ENCODE peak calls at places on chromosomes 12 and 14, in nine cellular contexts. J is OCI-LY7, E is mucosa of descending colon, U is pancreas, N is ovary, Y is adipocyte, O is ascending aorta, F is Karpas-422, W is uterus. D is an unnamed sample.

GRCh38 chr12:63897931-63898330 is 53.4 kb downstream of the SRGAP1 start:
- DNase-seq in J (no peak), E (no peak), U (no peak), N (no peak), Y (no peak), O (no peak), F (no peak), W (no peak), D (no peak)

GRCh38 chr12:34400986-34401658 is 378.8 kb downstream of the ALG10 start:
- DNase-seq in J (no peak), E (peak; percentile 40), U (peak; percentile 4), N (peak; percentile 2), Y (no peak), O (peak; percentile 6), F (no peak), W (peak; percentile 4), D (peak; percentile 10)

GRCh38 chr14:99143793-99144192 is 128.2 kb downstream of the BCL11B start:
- DNase-seq in J (no peak), E (no peak), U (no peak), N (no peak), Y (no peak), O (no peak), F (no peak), W (no peak), D (no peak)

GRCh38 chr12:54051916-54052744 is 1.5 kb upstream of the HOXC4 start:
- DNase-seq in J (no peak), E (no peak), U (no peak), N (no peak), Y (no peak), O (no peak), F (peak; percentile 56), W (no peak), D (no peak)

GRCh38 chr12:51077930-51078329 is 5.5 kb downstream of the CSRNP2 start:
- DNase-seq in J (peak; percentile 13), E (no peak), U (no peak), N (no peak), Y (peak; percentile 40), O (no peak), F (no peak), W (no peak), D (no peak)

GRCh38 chr12:26749781-26750180 is 83.2 kb downstream of the ITPR2 start:
- DNase-seq in J (no peak), E (no peak), U (no peak), N (no peak), Y (no peak), O (no peak), F (no peak), W (no peak), D (no peak)

GRCh38 chr14:64303471-64303917 is 9.3 kb upstream of the ESR2 start:
- DNase-seq in J (peak; percentile 72), E (no peak), U (no peak), N (no peak), Y (peak; percentile 85), O (no peak), F (peak; percentile 92), W (no peak), D (no peak)

GRCh38 chr12:83573676-83574075 is 887.0 kb downstream of the TMTC2 start:
- DNase-seq in J (no peak), E (no peak), U (no peak), N (no peak), Y (peak; percentile 60), O (no peak), F (no peak), W (no peak), D (no peak)

GRCh38 chr14:51533160-51533559 is 118.5 kb upstream of the FRMD6 start:
- DNase-seq in J (no peak), E (no peak), U (no peak), N (no peak), Y (peak; percentile 57), O (no peak), F (no peak), W (no peak), D (no peak)

GRCh38 chr12:47458273-47458672 is 247.6 kb downstream of the RPAP3 start:
- DNase-seq in J (no peak), E (no peak), U (peak; percentile 24), N (no peak), Y (no peak), O (no peak), F (no peak), W (no peak), D (no peak)

GRCh38 chr14:104843006-104843405 is 22.1 kb upstream of the CEP170B start:
- DNase-seq in J (no peak), E (no peak), U (no peak), N (no peak), Y (no peak), O (no peak), F (no peak), W (peak; percentile 6), D (no peak)

GRCh38 chr14:104843442-104844305 is 21.4 kb upstream of the CEP170B start:
- DNase-seq in J (no peak), E (no peak), U (no peak), N (no peak), Y (peak; percentile 67), O (no peak), F (no peak), W (peak; percentile 14), D (no peak)

GRCh38 chr14:104845033-104845666 is 19.9 kb upstream of the CEP170B start:
- DNase-seq in J (no peak), E (no peak), U (no peak), N (no peak), Y (no peak), O (no peak), F (no peak), W (peak; percentile 9), D (no peak)

GRCh38 chr14:104845834-104846441 is 19.1 kb upstream of the CEP170B start:
- DNase-seq in J (no peak), E (no peak), U (no peak), N (no peak), Y (no peak), O (no peak), F (no peak), W (peak; percentile 9), D (no peak)

DNA sequence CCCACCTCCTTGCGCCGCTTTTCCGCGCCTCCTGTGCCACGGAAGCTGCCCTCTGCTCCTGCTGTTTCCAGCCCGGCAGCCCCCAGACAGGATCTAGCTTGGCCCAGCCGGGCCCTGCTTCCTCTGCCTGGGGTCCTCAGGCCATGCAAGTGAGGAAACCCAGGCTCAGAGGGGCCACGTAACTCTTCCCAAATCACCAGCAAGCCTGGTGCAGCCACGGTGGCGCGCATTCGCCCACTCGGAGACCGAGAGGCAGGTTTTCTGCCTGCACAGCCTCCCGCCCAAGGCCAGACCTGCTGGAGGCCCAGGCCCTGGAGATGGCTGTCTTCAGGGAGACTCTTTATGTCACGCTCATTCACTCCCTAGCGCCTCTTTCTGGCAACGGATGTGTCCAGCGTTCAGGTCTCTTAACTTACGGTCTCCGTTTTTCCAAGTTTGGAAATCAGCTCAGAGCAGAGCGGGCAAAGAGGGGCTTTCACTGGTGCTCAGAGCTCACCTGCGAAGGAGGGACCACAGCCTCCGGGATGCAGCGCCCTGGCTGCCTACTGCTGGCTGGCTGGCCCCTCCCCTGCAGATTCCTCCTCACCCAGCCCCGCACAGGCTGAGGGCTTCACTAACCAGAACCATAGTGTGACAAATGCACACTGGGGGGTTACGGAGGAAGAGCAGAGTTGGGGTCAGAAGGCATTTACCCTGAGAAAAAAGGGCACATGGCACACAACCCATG is 20.6 kb upstream of the CEP170B start:
- DNase-seq in J (no peak), E (no peak), U (no peak), N (no peak), Y (no peak), O (no peak), F (no peak), W (peak; percentile 6), D (no peak)
- H3K4me3 ChIP-seq in J (no peak overlapping the region), E (no peak overlapping the region), U (peak overlapping the region; percentile 39), N (no peak overlapping the region), Y (peak overlapping the region; percentile 79), O (peak overlapping the region; percentile 61), F (no peak overlapping the region), W (no peak overlapping the region), D (peak overlapping the region; percentile 51)

DNA sequence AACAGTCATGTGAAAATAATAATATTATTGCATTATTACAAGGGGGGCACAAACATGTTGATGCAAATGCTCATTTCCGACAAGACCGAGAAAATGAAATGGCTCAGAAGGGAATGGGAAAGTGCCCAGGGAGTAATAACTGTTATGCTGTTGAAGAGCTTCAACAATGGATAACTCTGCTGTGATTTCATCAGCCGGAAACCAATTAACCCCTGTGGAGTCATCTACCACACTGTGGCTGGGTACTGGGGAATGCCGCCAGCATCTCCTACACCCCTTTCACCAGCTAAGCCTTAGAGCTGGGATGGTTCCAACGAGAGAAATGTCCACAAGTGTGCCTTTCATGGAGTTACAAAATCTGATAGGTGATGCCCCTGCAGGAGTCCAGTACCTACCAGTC is 509.4 kb upstream of the CCDC196 start:
- DNase-seq in J (no peak), E (no peak), U (no peak), N (no peak), Y (no peak), O (no peak), F (no peak), W (no peak), D (no peak)
- H3K36me3 ChIP-seq in J (no peaks in the 10 kb centered on the region), E (no peaks in the 10 kb centered on the region), U (no peaks in the 10 kb centered on the region), N (no peaks in the 10 kb centered on the region), Y (no peaks in the 10 kb centered on the region), O (no peaks in the 10 kb centered on the region), F (no peaks in the 10 kb centered on the region), W (no peaks in the 10 kb centered on the region), D (no peaks in the 10 kb centered on the region)

DNA sequence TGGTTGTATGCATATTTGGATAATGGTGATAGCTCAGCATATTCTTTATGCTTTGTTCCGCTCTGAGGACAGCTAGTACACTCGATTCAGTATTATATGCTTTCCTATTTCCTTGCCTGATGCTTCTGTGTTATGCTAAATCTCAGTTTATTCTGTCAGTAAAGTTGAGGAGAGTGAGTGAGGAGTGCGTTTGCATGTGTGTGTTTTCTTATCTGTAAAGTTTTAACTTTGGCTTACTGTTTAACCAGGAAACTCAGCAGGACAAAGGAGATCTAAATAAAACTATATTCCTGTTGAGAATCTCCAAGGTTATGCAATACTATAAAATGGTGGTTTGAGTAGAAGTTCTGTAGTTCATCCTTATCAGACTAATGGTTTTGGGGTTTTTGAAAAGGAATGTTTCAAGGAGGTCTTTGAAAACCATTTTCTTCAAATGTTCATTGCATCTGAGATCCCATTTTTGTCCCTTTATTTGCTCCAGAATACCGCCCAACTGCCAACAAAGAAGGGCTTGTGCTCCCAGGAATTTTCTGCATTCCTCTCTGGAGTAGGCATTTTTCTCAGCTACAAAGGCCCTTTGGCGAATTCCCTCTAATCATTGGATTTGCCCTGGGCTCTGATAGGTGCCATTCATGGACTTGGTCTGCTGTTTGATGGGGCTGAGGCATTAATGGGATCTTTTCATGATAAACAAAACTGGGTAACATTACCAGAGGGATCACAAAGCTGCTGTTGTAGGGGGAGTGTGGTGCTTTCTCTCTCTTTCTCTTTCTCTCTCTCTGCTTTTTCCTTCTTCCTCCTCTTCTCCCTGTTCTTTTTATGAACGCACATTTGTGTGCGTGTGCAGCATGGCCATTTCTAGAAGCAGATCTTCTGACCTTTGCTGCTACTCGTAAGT is 71.7 kb downstream of the HMGA2 start:
- DNase-seq in J (no peak), E (no peak), U (no peak), N (no peak), Y (peak; percentile 24), O (no peak), F (no peak), W (no peak), D (no peak)
- H3K4me3 ChIP-seq in J (no peak overlapping the region), E (no peak overlapping the region), U (no peak overlapping the region), N (no peak overlapping the region), Y (no peak overlapping the region), O (no peak overlapping the region), F (no peak overlapping the region), W (no peak overlapping the region), D (no peak overlapping the region)

DNA sequence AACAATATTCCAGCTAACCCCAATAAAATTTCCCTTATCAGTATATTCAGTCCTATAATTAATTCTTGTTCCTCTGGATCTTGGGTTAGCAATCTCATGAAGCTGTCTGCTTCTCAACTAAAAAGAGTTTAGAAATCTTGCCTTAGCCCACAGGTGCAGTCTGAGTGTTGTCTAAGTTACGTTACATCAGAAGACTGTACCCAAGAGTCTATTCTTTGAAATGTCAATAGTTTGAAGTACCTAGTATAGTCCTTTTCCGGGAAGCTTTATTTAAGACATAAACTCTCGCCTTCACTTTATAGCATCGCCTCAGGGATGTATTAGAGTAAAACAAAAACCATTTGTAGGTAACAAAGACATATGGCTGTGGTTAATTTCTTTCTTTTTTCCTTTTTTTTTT is 465.1 kb downstream of the FUT8 start:
- DNase-seq in J (no peak), E (no peak), U (no peak), N (no peak), Y (no peak), O (no peak), F (no peak), W (no peak), D (no peak)
- H3K36me3 ChIP-seq in J (no peaks in the 10 kb centered on the region), E (no peaks in the 10 kb centered on the region), U (no peaks in the 10 kb centered on the region), N (no peaks in the 10 kb centered on the region), Y (no peaks in the 10 kb centered on the region), O (no peaks in the 10 kb centered on the region), F (no peaks in the 10 kb centered on the region), W (no peaks in the 10 kb centered on the region), D (no peaks in the 10 kb centered on the region)